ENCODE peak calls at places on chromosomes 11 and 22, in eight cellular contexts. One of them, this sample, is unnamed.

GRCh38 chr11:93904711-93905110 is 54.3 kb upstream of the VSTM5 start:
- DNase-seq in spleen: no peak
- DNase-seq in prostate gland: no peak
- DNase-seq in uterus: no peak
- DNase-seq in ovary: no peak
- DNase-seq in stomach: no peak
- DNase-seq in esophagus squamous epithelium: no peak
- DNase-seq in heart left ventricle: no peak
- DNase-seq in this sample: no peak

GRCh38 chr11:33843018-33843417 is 48.9 kb downstream of the LMO2 start:
- DNase-seq in spleen: no peak
- DNase-seq in prostate gland: no peak
- DNase-seq in uterus: no peak
- DNase-seq in ovary: no peak
- DNase-seq in stomach: no peak
- DNase-seq in esophagus squamous epithelium: no peak
- DNase-seq in heart left ventricle: no peak
- DNase-seq in this sample: no peak

GRCh38 chr11:45553401-45553936 is 112.0 kb downstream of the CHST1 start:
- DNase-seq in spleen: no peak
- DNase-seq in prostate gland: no peak
- DNase-seq in uterus: no peak
- DNase-seq in ovary: no peak
- DNase-seq in stomach: no peak
- DNase-seq in esophagus squamous epithelium: no peak
- DNase-seq in heart left ventricle: no peak
- DNase-seq in this sample: no peak

GRCh38 chr11:128235958-128236357 is 351.4 kb downstream of the ETS1 start:
- DNase-seq in spleen: no peak
- DNase-seq in prostate gland: no peak
- DNase-seq in uterus: peak
- DNase-seq in ovary: no peak
- DNase-seq in stomach: no peak
- DNase-seq in esophagus squamous epithelium: no peak
- DNase-seq in heart left ventricle: no peak
- DNase-seq in this sample: no peak

GRCh38 chr11:13836666-13837065 is 125.9 kb upstream of the SPON1 start:
- DNase-seq in spleen: no peak
- DNase-seq in prostate gland: no peak
- DNase-seq in uterus: no peak
- DNase-seq in ovary: no peak
- DNase-seq in stomach: no peak
- DNase-seq in esophagus squamous epithelium: no peak
- DNase-seq in heart left ventricle: no peak
- DNase-seq in this sample: no peak

GRCh38 chr11:34181254-34181653 is 75.8 kb downstream of the NAT10 start:
- DNase-seq in spleen: no peak
- DNase-seq in prostate gland: no peak
- DNase-seq in uterus: no peak
- DNase-seq in ovary: no peak
- DNase-seq in stomach: no peak
- DNase-seq in esophagus squamous epithelium: no peak
- DNase-seq in heart left ventricle: no peak
- DNase-seq in this sample: no peak

GRCh38 chr22:44033689-44034088 is 9.6 kb downstream of the PARVB start:
- DNase-seq in spleen: no peak
- DNase-seq in prostate gland: no peak
- DNase-seq in uterus: no peak
- DNase-seq in ovary: no peak
- DNase-seq in stomach: no peak
- DNase-seq in esophagus squamous epithelium: no peak
- DNase-seq in heart left ventricle: no peak
- DNase-seq in this sample: peak

GRCh38 chr11:22670803-22671202 is 4.4 kb downstream of the GAS2 start:
- DNase-seq in spleen: no peak
- DNase-seq in prostate gland: no peak
- DNase-seq in uterus: no peak
- DNase-seq in ovary: no peak
- DNase-seq in stomach: no peak
- DNase-seq in esophagus squamous epithelium: no peak
- DNase-seq in heart left ventricle: no peak
- DNase-seq in this sample: no peak

GRCh38 chr22:38218661-38219331 is 17.0 kb downstream of the MAFF start:
- DNase-seq in spleen: no peak
- DNase-seq in prostate gland: peak
- DNase-seq in uterus: peak
- DNase-seq in ovary: peak
- DNase-seq in stomach: peak
- DNase-seq in esophagus squamous epithelium: no peak
- DNase-seq in heart left ventricle: peak
- DNase-seq in this sample: peak

GRCh38 chr22:45071618-45072017 is 61.8 kb upstream of the PHF21B start:
- DNase-seq in spleen: no peak
- DNase-seq in prostate gland: no peak
- DNase-seq in uterus: no peak
- DNase-seq in ovary: no peak
- DNase-seq in stomach: no peak
- DNase-seq in esophagus squamous epithelium: no peak
- DNase-seq in heart left ventricle: no peak
- DNase-seq in this sample: no peak

GRCh38 chr22:20488946-20489345 is 6.6 kb downstream of the KLHL22 start:
- DNase-seq in spleen: no peak
- DNase-seq in prostate gland: no peak
- DNase-seq in uterus: no peak
- DNase-seq in ovary: no peak
- DNase-seq in stomach: no peak
- DNase-seq in esophagus squamous epithelium: no peak
- DNase-seq in heart left ventricle: no peak
- DNase-seq in this sample: no peak

GRCh38 chr11:128172046-128172878 is 415.1 kb downstream of the ETS1 start:
- DNase-seq in spleen: peak
- DNase-seq in prostate gland: peak
- DNase-seq in uterus: peak
- DNase-seq in ovary: peak
- DNase-seq in stomach: peak
- DNase-seq in esophagus squamous epithelium: peak
- DNase-seq in heart left ventricle: peak
- DNase-seq in this sample: peak

GRCh38 chr11:126363706-126364245 is 8.3 kb downstream of the ST3GAL4 start:
- DNase-seq in spleen: peak
- DNase-seq in prostate gland: no peak
- DNase-seq in uterus: no peak
- DNase-seq in ovary: no peak
- DNase-seq in stomach: no peak
- DNase-seq in esophagus squamous epithelium: no peak
- DNase-seq in heart left ventricle: no peak
- DNase-seq in this sample: peak

GRCh38 chr11:26844963-26845362 is 123.1 kb upstream of the SLC5A12 start:
- DNase-seq in spleen: no peak
- DNase-seq in prostate gland: no peak
- DNase-seq in uterus: no peak
- DNase-seq in ovary: no peak
- DNase-seq in stomach: no peak
- DNase-seq in esophagus squamous epithelium: no peak
- DNase-seq in heart left ventricle: no peak
- DNase-seq in this sample: no peak

GRCh38 chr11:33463059-33463458 is 205.9 kb downstream of the HIPK3 start:
- DNase-seq in spleen: no peak
- DNase-seq in prostate gland: no peak
- DNase-seq in uterus: no peak
- DNase-seq in ovary: no peak
- DNase-seq in stomach: no peak
- DNase-seq in esophagus squamous epithelium: no peak
- DNase-seq in heart left ventricle: no peak
- DNase-seq in this sample: no peak

GRCh38 chr11:83659466-83659865 is 373.3 kb upstream of the CCDC90B start:
- DNase-seq in spleen: no peak
- DNase-seq in prostate gland: no peak
- DNase-seq in uterus: no peak
- DNase-seq in ovary: no peak
- DNase-seq in stomach: no peak
- DNase-seq in esophagus squamous epithelium: no peak
- DNase-seq in heart left ventricle: no peak
- DNase-seq in this sample: no peak

GRCh38 chr11:34632105-34632780 is 11.3 kb downstream of the EHF start:
- DNase-seq in spleen: no peak
- DNase-seq in prostate gland: peak
- DNase-seq in uterus: no peak
- DNase-seq in ovary: no peak
- DNase-seq in stomach: peak
- DNase-seq in esophagus squamous epithelium: no peak
- DNase-seq in heart left ventricle: no peak
- DNase-seq in this sample: no peak

GRCh38 chr11:103749158-103749557 is 287.3 kb upstream of the DDI1 start:
- DNase-seq in spleen: no peak
- DNase-seq in prostate gland: no peak
- DNase-seq in uterus: no peak
- DNase-seq in ovary: no peak
- DNase-seq in stomach: no peak
- DNase-seq in esophagus squamous epithelium: no peak
- DNase-seq in heart left ventricle: no peak
- DNase-seq in this sample: no peak

GRCh38 chr11:79466411-79466810 is 25.6 kb upstream of the TENM4 start:
- DNase-seq in spleen: no peak
- DNase-seq in prostate gland: no peak
- DNase-seq in uterus: no peak
- DNase-seq in ovary: no peak
- DNase-seq in stomach: no peak
- DNase-seq in esophagus squamous epithelium: no peak
- DNase-seq in heart left ventricle: no peak
- DNase-seq in this sample: no peak

DNA sequence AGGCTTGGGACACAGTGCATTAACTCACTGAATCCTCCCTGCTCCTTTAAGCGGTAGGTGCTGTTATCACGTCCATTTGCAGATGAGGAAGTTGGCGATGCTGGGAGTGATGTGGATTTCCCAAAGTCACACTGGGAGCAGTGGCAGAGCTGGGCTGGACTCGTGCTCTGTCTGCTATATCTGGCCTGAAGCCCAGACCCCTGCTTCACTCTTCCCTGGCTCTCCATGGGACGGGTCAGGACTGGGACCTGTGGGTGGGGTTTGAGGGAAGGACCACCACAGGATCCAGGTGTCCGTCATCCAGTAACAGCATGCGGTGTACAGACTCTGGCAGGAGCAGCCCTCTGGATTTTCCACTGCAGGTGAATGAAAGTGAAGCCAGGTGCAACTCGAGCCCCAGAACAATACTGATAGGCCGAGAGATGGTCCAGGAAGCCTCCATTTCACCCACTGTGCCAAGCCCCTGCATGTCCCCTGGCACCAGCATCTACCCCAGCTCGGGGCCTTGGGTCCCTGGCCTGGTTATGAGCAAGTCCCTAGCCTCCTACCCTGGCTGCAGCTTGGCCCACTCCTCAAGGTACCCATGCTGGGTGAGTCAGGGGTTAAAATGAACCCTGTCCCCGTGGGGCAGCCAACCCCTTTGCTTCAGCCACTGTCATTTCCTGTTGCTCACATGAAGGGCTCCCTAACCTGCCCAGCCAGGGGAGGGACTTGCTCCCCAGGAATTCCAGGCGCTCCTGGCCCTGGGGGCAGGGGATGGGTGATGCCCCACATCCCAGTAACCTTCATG is 4.2 kb downstream of the USP2 start:
- DNase-seq in spleen: no peak
- DNase-seq in prostate gland: no peak
- DNase-seq in uterus: no peak
- DNase-seq in ovary: peak
- DNase-seq in stomach: no peak
- DNase-seq in esophagus squamous epithelium: no peak
- DNase-seq in heart left ventricle: peak
- DNase-seq in this sample: peak
- H3K4me3 ChIP-seq in spleen: no peak
- H3K4me3 ChIP-seq in prostate gland: no peak
- H3K4me3 ChIP-seq in uterus: no peak
- H3K4me3 ChIP-seq in ovary: no peak
- H3K4me3 ChIP-seq in stomach: no peak
- H3K4me3 ChIP-seq in esophagus squamous epithelium: no peak
- H3K4me3 ChIP-seq in heart left ventricle: peak
- H3K4me3 ChIP-seq in this sample: no peak

GRCh38 chr11:61948505-61948904 is 1.6 kb upstream of the BEST1 start:
- DNase-seq in spleen: no peak
- DNase-seq in prostate gland: no peak
- DNase-seq in uterus: no peak
- DNase-seq in ovary: no peak
- DNase-seq in stomach: no peak
- DNase-seq in esophagus squamous epithelium: no peak
- DNase-seq in heart left ventricle: no peak
- DNase-seq in this sample: no peak

GRCh38 chr11:61947486-61948210 is 2.5 kb upstream of the BEST1 start:
- DNase-seq in spleen: peak
- DNase-seq in prostate gland: peak
- DNase-seq in uterus: peak
- DNase-seq in ovary: peak
- DNase-seq in stomach: peak
- DNase-seq in esophagus squamous epithelium: no peak
- DNase-seq in heart left ventricle: peak
- DNase-seq in this sample: peak

GRCh38 chr11:61950035-61950547 is at the start of gene BEST1:
- DNase-seq in spleen: no peak
- DNase-seq in prostate gland: no peak
- DNase-seq in uterus: no peak
- DNase-seq in ovary: no peak
- DNase-seq in stomach: no peak
- DNase-seq in esophagus squamous epithelium: no peak
- DNase-seq in heart left ventricle: no peak
- DNase-seq in this sample: no peak

GRCh38 chr11:61951484-61952135 is 1.5 kb downstream of the BEST1 start:
- DNase-seq in spleen: peak
- DNase-seq in prostate gland: no peak
- DNase-seq in uterus: no peak
- DNase-seq in ovary: no peak
- DNase-seq in stomach: no peak
- DNase-seq in esophagus squamous epithelium: no peak
- DNase-seq in heart left ventricle: no peak
- DNase-seq in this sample: no peak

GRCh38 chr11:61949169-61950034 is 749 bp upstream of the BEST1 start:
- DNase-seq in spleen: no peak
- DNase-seq in prostate gland: no peak
- DNase-seq in uterus: peak
- DNase-seq in ovary: peak
- DNase-seq in stomach: no peak
- DNase-seq in esophagus squamous epithelium: no peak
- DNase-seq in heart left ventricle: peak
- DNase-seq in this sample: no peak
- TF ChIP-seq POLR2A in spleen: no peak
- TF ChIP-seq POLR2A in prostate gland: no peak
- TF ChIP-seq POLR2A in uterus: peak
- TF ChIP-seq POLR2A in ovary: peak
- TF ChIP-seq POLR2A in stomach: no peak
- TF ChIP-seq POLR2A in esophagus squamous epithelium: no peak
- TF ChIP-seq POLR2A in heart left ventricle: no peak
- TF ChIP-seq POLR2A in this sample: peak

GRCh38 chr11:17020831-17021230 is 6.6 kb upstream of the PLEKHA7 start:
- DNase-seq in spleen: no peak
- DNase-seq in prostate gland: no peak
- DNase-seq in uterus: no peak
- DNase-seq in ovary: no peak
- DNase-seq in stomach: no peak
- DNase-seq in esophagus squamous epithelium: no peak
- DNase-seq in heart left ventricle: no peak
- DNase-seq in this sample: no peak
- H3K27ac ChIP-seq in spleen: no peak
- H3K27ac ChIP-seq in prostate gland: no peak
- H3K27ac ChIP-seq in uterus: no peak
- H3K27ac ChIP-seq in ovary: no peak
- H3K27ac ChIP-seq in stomach: no peak
- H3K27ac ChIP-seq in esophagus squamous epithelium: no peak
- H3K27ac ChIP-seq in heart left ventricle: no peak
- H3K27ac ChIP-seq in this sample: no peak

GRCh38 chr11:111949519-111950426 is 12.6 kb downstream of the DIXDC1 start:
- DNase-seq in spleen: no peak
- DNase-seq in prostate gland: no peak
- DNase-seq in uterus: no peak
- DNase-seq in ovary: no peak
- DNase-seq in stomach: no peak
- DNase-seq in esophagus squamous epithelium: no peak
- DNase-seq in heart left ventricle: no peak
- DNase-seq in this sample: no peak
- H3K4me3 ChIP-seq in spleen: no peak
- H3K4me3 ChIP-seq in prostate gland: no peak
- H3K4me3 ChIP-seq in uterus: no peak
- H3K4me3 ChIP-seq in ovary: no peak
- H3K4me3 ChIP-seq in stomach: no peak
- H3K4me3 ChIP-seq in esophagus squamous epithelium: no peak
- H3K4me3 ChIP-seq in heart left ventricle: no peak
- H3K4me3 ChIP-seq in this sample: no peak